ENCODE peak calls at places on chromosomes 16 and 17, in eight cellular contexts. One of them, this sample, is unnamed.

GRCh38 chr16:15398618-15399316 is 3.2 kb downstream of the MPV17L start:
- DNase-seq in GM23338: peak; percentile 23
- DNase-seq in CD4-positive, alpha-beta memory T cell: no peak
- DNase-seq in SJCRH30: no peak
- DNase-seq in PC-9: peak; percentile 34
- DNase-seq in cardiac muscle cell: no peak
- DNase-seq in mucosa of descending colon: peak; percentile 27
- DNase-seq in uterus: no peak
- DNase-seq in this sample: no peak

GRCh38 chr16:85173077-85173980 is 61.1 kb upstream of the CIBAR2 start:
- DNase-seq in GM23338: no peak
- DNase-seq in CD4-positive, alpha-beta memory T cell: no peak
- DNase-seq in SJCRH30: peak; percentile 42
- DNase-seq in PC-9: peak; percentile 93
- DNase-seq in cardiac muscle cell: peak; percentile 52
- DNase-seq in mucosa of descending colon: no peak
- DNase-seq in uterus: no peak
- DNase-seq in this sample: no peak

GRCh38 chr17:61384384-61385090 is 15.1 kb upstream of the TBX2 start:
- DNase-seq in GM23338: no peak
- DNase-seq in CD4-positive, alpha-beta memory T cell: no peak
- DNase-seq in SJCRH30: peak; percentile 82
- DNase-seq in PC-9: no peak
- DNase-seq in cardiac muscle cell: no peak
- DNase-seq in mucosa of descending colon: no peak
- DNase-seq in uterus: no peak
- DNase-seq in this sample: no peak

GRCh38 chr16:73329363-73330306 is 281.7 kb upstream of the ZFHX3 start:
- DNase-seq in GM23338: peak; percentile 60
- DNase-seq in CD4-positive, alpha-beta memory T cell: no peak
- DNase-seq in SJCRH30: no peak
- DNase-seq in PC-9: no peak
- DNase-seq in cardiac muscle cell: peak; percentile 75
- DNase-seq in mucosa of descending colon: no peak
- DNase-seq in uterus: no peak
- DNase-seq in this sample: no peak

GRCh38 chr17:63842173-63842539 is 329 bp downstream of the SMARCD2 start:
- DNase-seq in GM23338: peak; percentile 62
- DNase-seq in CD4-positive, alpha-beta memory T cell: no peak
- DNase-seq in SJCRH30: peak; percentile 34
- DNase-seq in PC-9: no peak
- DNase-seq in cardiac muscle cell: no peak
- DNase-seq in mucosa of descending colon: peak; percentile 72
- DNase-seq in uterus: peak; percentile 40
- DNase-seq in this sample: peak; percentile 81

GRCh38 chr17:21194688-21195087 is 19.3 kb downstream of the TMEM11 start:
- DNase-seq in GM23338: no peak
- DNase-seq in CD4-positive, alpha-beta memory T cell: no peak
- DNase-seq in SJCRH30: peak; percentile 100
- DNase-seq in PC-9: no peak
- DNase-seq in cardiac muscle cell: no peak
- DNase-seq in mucosa of descending colon: no peak
- DNase-seq in uterus: peak; percentile 37
- DNase-seq in this sample: no peak

GRCh38 chr16:71722801-71723536 is 1.5 kb downstream of the PHLPP2 start:
- DNase-seq in GM23338: peak; percentile 92
- DNase-seq in CD4-positive, alpha-beta memory T cell: peak; percentile 64
- DNase-seq in SJCRH30: peak; percentile 75
- DNase-seq in PC-9: peak; percentile 78
- DNase-seq in cardiac muscle cell: peak; percentile 84
- DNase-seq in mucosa of descending colon: peak; percentile 87
- DNase-seq in uterus: peak; percentile 66
- DNase-seq in this sample: peak; percentile 83

GRCh38 chr16:3881499-3881995 is 1.0 kb upstream of the CREBBP start:
- DNase-seq in GM23338: peak; percentile 48
- DNase-seq in CD4-positive, alpha-beta memory T cell: no peak
- DNase-seq in SJCRH30: no peak
- DNase-seq in PC-9: peak; percentile 44
- DNase-seq in cardiac muscle cell: no peak
- DNase-seq in mucosa of descending colon: peak; percentile 44
- DNase-seq in uterus: peak; percentile 25
- DNase-seq in this sample: no peak

GRCh38 chr16:19479302-19479721 is 42.6 kb downstream of the GDE1 start:
- DNase-seq in GM23338: peak; percentile 36
- DNase-seq in CD4-positive, alpha-beta memory T cell: no peak
- DNase-seq in SJCRH30: no peak
- DNase-seq in PC-9: peak; percentile 73
- DNase-seq in cardiac muscle cell: no peak
- DNase-seq in mucosa of descending colon: no peak
- DNase-seq in uterus: no peak
- DNase-seq in this sample: no peak

GRCh38 chr17:18093616-18094408 is 6.1 kb downstream of the DRG2 start:
- DNase-seq in GM23338: peak; percentile 75
- DNase-seq in CD4-positive, alpha-beta memory T cell: no peak
- DNase-seq in SJCRH30: peak; percentile 93
- DNase-seq in PC-9: no peak
- DNase-seq in cardiac muscle cell: peak; percentile 47
- DNase-seq in mucosa of descending colon: no peak
- DNase-seq in uterus: no peak
- DNase-seq in this sample: no peak

GRCh38 chr16:81836279-81837054 is 57.4 kb downstream of the PLCG2 start:
- DNase-seq in GM23338: no peak
- DNase-seq in CD4-positive, alpha-beta memory T cell: no peak
- DNase-seq in SJCRH30: no peak
- DNase-seq in PC-9: peak; percentile 41
- DNase-seq in cardiac muscle cell: no peak
- DNase-seq in mucosa of descending colon: no peak
- DNase-seq in uterus: no peak
- DNase-seq in this sample: no peak

GRCh38 chr16:84175351-84176081 is 11.3 kb downstream of the TAF1C start:
- DNase-seq in GM23338: peak; percentile 76
- DNase-seq in CD4-positive, alpha-beta memory T cell: peak; percentile 41
- DNase-seq in SJCRH30: peak; percentile 71
- DNase-seq in PC-9: peak; percentile 57
- DNase-seq in cardiac muscle cell: peak; percentile 74
- DNase-seq in mucosa of descending colon: peak; percentile 76
- DNase-seq in uterus: peak; percentile 30
- DNase-seq in this sample: no peak

GRCh38 chr16:9555051-9555450 is 463.6 kb downstream of the HAPSTR1 start:
- DNase-seq in GM23338: no peak
- DNase-seq in CD4-positive, alpha-beta memory T cell: no peak
- DNase-seq in SJCRH30: no peak
- DNase-seq in PC-9: no peak
- DNase-seq in cardiac muscle cell: no peak
- DNase-seq in mucosa of descending colon: no peak
- DNase-seq in uterus: no peak
- DNase-seq in this sample: no peak

GRCh38 chr16:66924527-66925321 is 611 bp downstream of the RRAD start:
- DNase-seq in GM23338: peak; percentile 79
- DNase-seq in CD4-positive, alpha-beta memory T cell: peak; percentile 41
- DNase-seq in SJCRH30: no peak
- DNase-seq in PC-9: no peak
- DNase-seq in cardiac muscle cell: peak; percentile 83
- DNase-seq in mucosa of descending colon: peak; percentile 71
- DNase-seq in uterus: no peak
- DNase-seq in this sample: peak; percentile 77

GRCh38 chr16:61814716-61815347 is 221.4 kb downstream of the CDH8 start:
- DNase-seq in GM23338: no peak
- DNase-seq in CD4-positive, alpha-beta memory T cell: no peak
- DNase-seq in SJCRH30: no peak
- DNase-seq in PC-9: no peak
- DNase-seq in cardiac muscle cell: no peak
- DNase-seq in mucosa of descending colon: no peak
- DNase-seq in uterus: no peak
- DNase-seq in this sample: no peak

GRCh38 chr16:17447273-17447672 is 23.5 kb downstream of the XYLT1 start:
- DNase-seq in GM23338: no peak
- DNase-seq in CD4-positive, alpha-beta memory T cell: no peak
- DNase-seq in SJCRH30: no peak
- DNase-seq in PC-9: no peak
- DNase-seq in cardiac muscle cell: no peak
- DNase-seq in mucosa of descending colon: no peak
- DNase-seq in uterus: no peak
- DNase-seq in this sample: no peak

GRCh38 chr16:17446661-17447060 is 24.1 kb downstream of the XYLT1 start:
- DNase-seq in GM23338: no peak
- DNase-seq in CD4-positive, alpha-beta memory T cell: no peak
- DNase-seq in SJCRH30: no peak
- DNase-seq in PC-9: no peak
- DNase-seq in cardiac muscle cell: peak; percentile 36
- DNase-seq in mucosa of descending colon: no peak
- DNase-seq in uterus: peak; percentile 24
- DNase-seq in this sample: no peak

GRCh38 chr16:17444658-17445057 is 26.1 kb downstream of the XYLT1 start:
- DNase-seq in GM23338: no peak
- DNase-seq in CD4-positive, alpha-beta memory T cell: no peak
- DNase-seq in SJCRH30: no peak
- DNase-seq in PC-9: no peak
- DNase-seq in cardiac muscle cell: no peak
- DNase-seq in mucosa of descending colon: no peak
- DNase-seq in uterus: no peak
- DNase-seq in this sample: no peak

GRCh38 chr16:17448640-17449638 is 21.8 kb downstream of the XYLT1 start:
- DNase-seq in GM23338: no peak
- DNase-seq in CD4-positive, alpha-beta memory T cell: peak; percentile 54
- DNase-seq in SJCRH30: peak; percentile 30
- DNase-seq in PC-9: no peak
- DNase-seq in cardiac muscle cell: no peak
- DNase-seq in mucosa of descending colon: peak; percentile 34
- DNase-seq in uterus: no peak
- DNase-seq in this sample: peak; percentile 73

GRCh38 chr16:17445421-17445820 is 25.3 kb downstream of the XYLT1 start:
- DNase-seq in GM23338: no peak
- DNase-seq in CD4-positive, alpha-beta memory T cell: no peak
- DNase-seq in SJCRH30: no peak
- DNase-seq in PC-9: no peak
- DNase-seq in cardiac muscle cell: no peak
- DNase-seq in mucosa of descending colon: no peak
- DNase-seq in uterus: no peak
- DNase-seq in this sample: no peak
- H3K4me1 ChIP-seq in GM23338: peaks cover 12% of the 10 kb centered on the region
- H3K4me1 ChIP-seq in CD4-positive, alpha-beta memory T cell: peaks cover 51% of the 10 kb centered on the region
- H3K4me1 ChIP-seq in SJCRH30: no peaks in the 10 kb centered on the region
- H3K4me1 ChIP-seq in PC-9: no peaks in the 10 kb centered on the region
- H3K4me1 ChIP-seq in cardiac muscle cell: no peaks in the 10 kb centered on the region
- H3K4me1 ChIP-seq in mucosa of descending colon: no peaks in the 10 kb centered on the region
- H3K4me1 ChIP-seq in uterus: no peaks in the 10 kb centered on the region
- H3K4me1 ChIP-seq in this sample: peaks cover 12% of the 10 kb centered on the region

GRCh38 chr17:49003557-49004511 is 6.6 kb downstream of the IGF2BP1 start:
- DNase-seq in GM23338: peak; percentile 75
- DNase-seq in CD4-positive, alpha-beta memory T cell: no peak
- DNase-seq in SJCRH30: no peak
- DNase-seq in PC-9: no peak
- DNase-seq in cardiac muscle cell: peak; percentile 76
- DNase-seq in mucosa of descending colon: no peak
- DNase-seq in uterus: no peak
- DNase-seq in this sample: no peak

GRCh38 chr17:49000943-49001342 is 3.8 kb downstream of the IGF2BP1 start:
- DNase-seq in GM23338: no peak
- DNase-seq in CD4-positive, alpha-beta memory T cell: no peak
- DNase-seq in SJCRH30: no peak
- DNase-seq in PC-9: no peak
- DNase-seq in cardiac muscle cell: no peak
- DNase-seq in mucosa of descending colon: no peak
- DNase-seq in uterus: no peak
- DNase-seq in this sample: no peak

GRCh38 chr17:49002331-49002730 is 5.1 kb downstream of the IGF2BP1 start:
- DNase-seq in GM23338: no peak
- DNase-seq in CD4-positive, alpha-beta memory T cell: no peak
- DNase-seq in SJCRH30: no peak
- DNase-seq in PC-9: no peak
- DNase-seq in cardiac muscle cell: no peak
- DNase-seq in mucosa of descending colon: no peak
- DNase-seq in uterus: no peak
- DNase-seq in this sample: no peak

GRCh38 chr17:49001671-49002070 is 4.5 kb downstream of the IGF2BP1 start:
- DNase-seq in GM23338: no peak
- DNase-seq in CD4-positive, alpha-beta memory T cell: no peak
- DNase-seq in SJCRH30: no peak
- DNase-seq in PC-9: no peak
- DNase-seq in cardiac muscle cell: no peak
- DNase-seq in mucosa of descending colon: no peak
- DNase-seq in uterus: no peak
- DNase-seq in this sample: no peak

GRCh38 chr17:49002766-49003165 is 5.6 kb downstream of the IGF2BP1 start:
- DNase-seq in GM23338: no peak
- DNase-seq in CD4-positive, alpha-beta memory T cell: no peak
- DNase-seq in SJCRH30: no peak
- DNase-seq in PC-9: no peak
- DNase-seq in cardiac muscle cell: no peak
- DNase-seq in mucosa of descending colon: no peak
- DNase-seq in uterus: no peak
- DNase-seq in this sample: no peak
- H3K36me3 ChIP-seq in GM23338: peaks cover 8% of the 10 kb centered on the region
- H3K36me3 ChIP-seq in CD4-positive, alpha-beta memory T cell: no peaks in the 10 kb centered on the region
- H3K36me3 ChIP-seq in SJCRH30: peaks cover 63% of the 10 kb centered on the region
- H3K36me3 ChIP-seq in PC-9: peaks cover 19% of the 10 kb centered on the region
- H3K36me3 ChIP-seq in cardiac muscle cell: no peaks in the 10 kb centered on the region
- H3K36me3 ChIP-seq in mucosa of descending colon: no peaks in the 10 kb centered on the region
- H3K36me3 ChIP-seq in uterus: no peaks in the 10 kb centered on the region
- H3K36me3 ChIP-seq in this sample: no peaks in the 10 kb centered on the region

DNA sequence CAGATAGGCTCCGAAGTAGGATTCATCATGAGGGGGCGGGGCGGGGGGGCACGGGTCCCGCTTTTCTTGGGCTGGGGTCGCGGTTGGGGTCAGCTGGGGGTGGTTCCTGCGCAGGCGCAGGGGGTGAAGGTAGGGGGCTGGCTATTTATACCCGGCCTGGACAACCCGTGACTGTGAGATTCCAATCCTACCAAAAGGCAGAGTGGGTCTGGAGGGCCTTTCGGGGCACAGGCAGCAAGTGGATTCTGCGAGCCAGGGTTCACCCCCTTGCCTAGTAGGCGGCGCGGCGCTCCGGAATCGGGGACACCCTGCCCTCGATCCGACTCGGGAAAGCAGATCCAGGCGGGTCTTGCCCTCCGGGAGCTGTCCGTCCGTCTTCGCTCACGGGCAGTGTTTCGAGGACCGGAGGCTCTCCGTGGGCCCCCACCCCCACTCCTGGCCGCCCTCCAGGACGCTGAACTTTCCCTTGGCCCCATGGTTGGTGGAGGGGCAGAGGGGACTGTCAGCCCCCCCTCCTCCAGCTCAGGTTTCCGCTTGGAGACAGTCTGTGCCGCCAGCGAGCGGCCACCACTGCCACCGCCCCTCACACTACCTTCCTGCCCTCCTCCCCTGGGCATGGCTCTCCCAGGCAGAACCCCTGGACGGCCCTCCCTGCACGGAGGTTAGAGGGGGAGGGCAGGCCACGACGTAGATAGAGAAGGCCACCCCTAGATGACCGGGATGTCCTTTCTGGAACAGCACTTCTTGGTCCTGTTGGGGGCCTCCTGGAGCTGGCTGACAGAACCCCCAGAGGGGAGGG is 634 bp downstream of the SLC2A4 start:
- DNase-seq in GM23338: peak; percentile 45
- DNase-seq in CD4-positive, alpha-beta memory T cell: no peak
- DNase-seq in SJCRH30: peak; percentile 39
- DNase-seq in PC-9: no peak
- DNase-seq in cardiac muscle cell: peak; percentile 83
- DNase-seq in mucosa of descending colon: peak; percentile 71
- DNase-seq in uterus: peak; percentile 40
- DNase-seq in this sample: peak; percentile 72
- H3K4me3 ChIP-seq in GM23338: peak overlapping the region; percentile 89
- H3K4me3 ChIP-seq in CD4-positive, alpha-beta memory T cell: no peak overlapping the region
- H3K4me3 ChIP-seq in SJCRH30: peak overlapping the region; percentile 64
- H3K4me3 ChIP-seq in PC-9: peak overlapping the region; percentile 55
- H3K4me3 ChIP-seq in cardiac muscle cell: peak overlapping the region; percentile 76
- H3K4me3 ChIP-seq in mucosa of descending colon: no peak overlapping the region
- H3K4me3 ChIP-seq in uterus: peak overlapping the region; percentile 34
- H3K4me3 ChIP-seq in this sample: peak overlapping the region; percentile 53

GRCh38 chr17:8964801-8965393 is 610 bp downstream of the PIK3R5 start:
- DNase-seq in GM23338: no peak
- DNase-seq in CD4-positive, alpha-beta memory T cell: peak; percentile 53
- DNase-seq in SJCRH30: no peak
- DNase-seq in PC-9: no peak
- DNase-seq in cardiac muscle cell: no peak
- DNase-seq in mucosa of descending colon: no peak
- DNase-seq in uterus: no peak
- DNase-seq in this sample: peak; percentile 73
- H3K4me1 ChIP-seq in GM23338: peaks cover 7% of the 10 kb centered on the region
- H3K4me1 ChIP-seq in CD4-positive, alpha-beta memory T cell: peaks cover 52% of the 10 kb centered on the region
- H3K4me1 ChIP-seq in SJCRH30: no peaks in the 10 kb centered on the region
- H3K4me1 ChIP-seq in PC-9: no peaks in the 10 kb centered on the region
- H3K4me1 ChIP-seq in cardiac muscle cell: no peaks in the 10 kb centered on the region
- H3K4me1 ChIP-seq in mucosa of descending colon: peaks cover 4% of the 10 kb centered on the region
- H3K4me1 ChIP-seq in uterus: no peaks in the 10 kb centered on the region
- H3K4me1 ChIP-seq in this sample: no peaks in the 10 kb centered on the region

This sample was measured in upper lobe of right lung.